ENCODE peak calls at places on chromosomes 11 and 22, in eight cellular contexts. P is C1 segment of cervical spinal cord; F is heart right ventricle; D is Calu3; Y is left cardiac atrium; R is ovary; W is activated CD4-positive, alpha-beta T cell treated with anti-CD3 and anti-CD28 coated beads, Interleukin-2, amount 50 U/mL, for 1 hour; J is globus pallidus. G is an unnamed sample.

GRCh38 chr11:124627546-124627945 is 4.9 kb downstream of the TBRG1 start:
- DNase-seq in P (no peak), F (no peak), D (no peak), Y (no peak), R (no peak), W (no peak), J (no peak), G (no peak)

GRCh38 chr11:66570117-66570825 is 1.9 kb upstream of the CTSF start:
- DNase-seq in P (no peak), F (no peak), D (no peak), Y (no peak), R (no peak), W (no peak), J (no peak), G (peak)

GRCh38 chr11:79440451-79441158 is at the start of gene TENM4:
- DNase-seq in P (peak), F (peak), D (no peak), Y (peak), R (peak), W (no peak), J (peak), G (peak)

GRCh38 chr22:31676700-31677099 is 14.7 kb upstream of the PISD start:
- DNase-seq in P (peak), F (peak), D (peak), Y (peak), R (peak), W (peak), J (peak), G (peak)

GRCh38 chr11:41984023-41984422 is 524.6 kb upstream of the LRRC4C start:
- DNase-seq in P (no peak), F (no peak), D (no peak), Y (no peak), R (no peak), W (no peak), J (no peak), G (no peak)

GRCh38 chr22:41636467-41636866 is 15.4 kb downstream of the XRCC6 start:
- DNase-seq in P (peak), F (peak), D (no peak), Y (peak), R (no peak), W (no peak), J (no peak), G (no peak)

GRCh38 chr22:19011075-19011474 is 75.0 kb upstream of the PRODH start:
- DNase-seq in P (no peak), F (no peak), D (no peak), Y (no peak), R (no peak), W (no peak), J (no peak), G (no peak)

GRCh38 chr11:16372355-16372754 is 16.0 kb upstream of the SOX6 start:
- DNase-seq in P (no peak), F (no peak), D (no peak), Y (no peak), R (no peak), W (no peak), J (no peak), G (no peak)

GRCh38 chr11:74037309-74037708 is 28.4 kb upstream of the UCP3 start:
- DNase-seq in P (no peak), F (no peak), D (peak), Y (no peak), R (no peak), W (no peak), J (no peak), G (no peak)

G was measured in endodermal cell.